ENCODE peak calls at places on chromosomes 4 and X, in ten cellular contexts. One of them, this sample, is unnamed.

GRCh38 chr4:1369091-1369450 is 22.1 kb downstream of the UVSSA start:
- DNase-seq in tibial artery: peak; percentile 57
- DNase-seq in endothelial cell: no peak
- DNase-seq in foreskin fibroblast: no peak
- DNase-seq in gastrocnemius medialis: peak; percentile 7
- DNase-seq in stomach: no peak
- DNase-seq in brain microvascular endothelial cell: no peak
- DNase-seq in PC-3: no peak
- DNase-seq in fibroblast of lung: no peak
- DNase-seq in prostate gland: no peak
- DNase-seq in this sample: no peak

GRCh38 chr4:122707503-122707902 is 25.0 kb upstream of the BBS12 start:
- DNase-seq in brain microvascular endothelial cell: no peak
- DNase-seq in stomach: no peak
- DNase-seq in endothelial cell: no peak
- DNase-seq in foreskin fibroblast: no peak
- DNase-seq in prostate gland: no peak
- DNase-seq in tibial artery: no peak
- DNase-seq in fibroblast of lung: no peak
- DNase-seq in PC-3: no peak
- DNase-seq in gastrocnemius medialis: no peak
- DNase-seq in this sample: no peak

GRCh38 chr4:151530230-151530629 is 121.3 kb downstream of the FHIP1A start:
- DNase-seq in tibial artery: no peak
- DNase-seq in brain microvascular endothelial cell: no peak
- DNase-seq in prostate gland: no peak
- DNase-seq in PC-3: no peak
- DNase-seq in fibroblast of lung: peak; percentile 55
- DNase-seq in endothelial cell: no peak
- DNase-seq in gastrocnemius medialis: no peak
- DNase-seq in foreskin fibroblast: no peak
- DNase-seq in stomach: no peak
- DNase-seq in this sample: no peak

GRCh38 chrX:123087326-123087725 is 96.8 kb upstream of the GRIA3 start:
- DNase-seq in prostate gland: no peak
- DNase-seq in foreskin fibroblast: peak; percentile 22
- DNase-seq in brain microvascular endothelial cell: no peak
- DNase-seq in stomach: no peak
- DNase-seq in gastrocnemius medialis: no peak
- DNase-seq in endothelial cell: no peak
- DNase-seq in PC-3: peak; percentile 14
- DNase-seq in fibroblast of lung: peak; percentile 17
- DNase-seq in tibial artery: no peak
- DNase-seq in this sample: no peak

GRCh38 chr4:1410491-1411325 is 4.5 kb upstream of the NKX1-1 start:
- DNase-seq in fibroblast of lung: peak; percentile 39
- DNase-seq in stomach: peak; percentile 33
- DNase-seq in PC-3: peak; percentile 28
- DNase-seq in brain microvascular endothelial cell: peak; percentile 6
- DNase-seq in tibial artery: peak; percentile 60
- DNase-seq in endothelial cell: peak; percentile 95
- DNase-seq in prostate gland: no peak
- DNase-seq in gastrocnemius medialis: no peak
- DNase-seq in foreskin fibroblast: no peak
- DNase-seq in this sample: peak; percentile 75

GRCh38 chr4:147351083-147351787 is 129.7 kb upstream of the EDNRA start:
- DNase-seq in PC-3: peak; percentile 75
- DNase-seq in brain microvascular endothelial cell: no peak
- DNase-seq in tibial artery: no peak
- DNase-seq in stomach: no peak
- DNase-seq in gastrocnemius medialis: no peak
- DNase-seq in endothelial cell: no peak
- DNase-seq in fibroblast of lung: no peak
- DNase-seq in prostate gland: no peak
- DNase-seq in foreskin fibroblast: no peak
- DNase-seq in this sample: no peak

GRCh38 chrX:136209016-136209738 is 42.0 kb downstream of the MAP7D3 start:
- DNase-seq in tibial artery: peak; percentile 77
- DNase-seq in brain microvascular endothelial cell: peak; percentile 33
- DNase-seq in fibroblast of lung: peak; percentile 45
- DNase-seq in gastrocnemius medialis: peak; percentile 62
- DNase-seq in endothelial cell: peak; percentile 34
- DNase-seq in PC-3: peak; percentile 50
- DNase-seq in foreskin fibroblast: no peak
- DNase-seq in prostate gland: no peak
- DNase-seq in stomach: peak; percentile 44
- DNase-seq in this sample: no peak

GRCh38 chr4:140875751-140876389 is 119.7 kb upstream of the TBC1D9 start:
- DNase-seq in PC-3: no peak
- DNase-seq in gastrocnemius medialis: no peak
- DNase-seq in stomach: no peak
- DNase-seq in brain microvascular endothelial cell: no peak
- DNase-seq in fibroblast of lung: no peak
- DNase-seq in prostate gland: no peak
- DNase-seq in endothelial cell: no peak
- DNase-seq in foreskin fibroblast: no peak
- DNase-seq in tibial artery: no peak
- DNase-seq in this sample: no peak

GRCh38 chr4:7745486-7745885 is 194.2 kb downstream of the AFAP1 start:
- DNase-seq in prostate gland: no peak
- DNase-seq in gastrocnemius medialis: no peak
- DNase-seq in PC-3: no peak
- DNase-seq in fibroblast of lung: no peak
- DNase-seq in stomach: no peak
- DNase-seq in tibial artery: no peak
- DNase-seq in foreskin fibroblast: no peak
- DNase-seq in endothelial cell: no peak
- DNase-seq in brain microvascular endothelial cell: no peak
- DNase-seq in this sample: no peak

GRCh38 chrX:150508461-150509367 is 59.7 kb upstream of the MTM1 start:
- DNase-seq in tibial artery: peak; percentile 91
- DNase-seq in PC-3: no peak
- DNase-seq in stomach: peak; percentile 65
- DNase-seq in gastrocnemius medialis: peak; percentile 19
- DNase-seq in fibroblast of lung: peak; percentile 21
- DNase-seq in foreskin fibroblast: no peak
- DNase-seq in endothelial cell: peak; percentile 5
- DNase-seq in brain microvascular endothelial cell: no peak
- DNase-seq in prostate gland: peak; percentile 17
- DNase-seq in this sample: no peak

GRCh38 chr4:129604632-129605031 is 508.7 kb downstream of the C4orf33 start:
- DNase-seq in brain microvascular endothelial cell: no peak
- DNase-seq in tibial artery: no peak
- DNase-seq in gastrocnemius medialis: no peak
- DNase-seq in stomach: no peak
- DNase-seq in PC-3: no peak
- DNase-seq in fibroblast of lung: no peak
- DNase-seq in endothelial cell: no peak
- DNase-seq in foreskin fibroblast: no peak
- DNase-seq in prostate gland: no peak
- DNase-seq in this sample: no peak

GRCh38 chr4:81019016-81019415 is 11.5 kb upstream of the BMP3 start:
- DNase-seq in gastrocnemius medialis: no peak
- DNase-seq in stomach: no peak
- DNase-seq in endothelial cell: no peak
- DNase-seq in prostate gland: no peak
- DNase-seq in PC-3: no peak
- DNase-seq in brain microvascular endothelial cell: no peak
- DNase-seq in fibroblast of lung: no peak
- DNase-seq in foreskin fibroblast: no peak
- DNase-seq in tibial artery: no peak
- DNase-seq in this sample: no peak

GRCh38 chr4:126028871-126029270 is 714.1 kb downstream of the FAT4 start:
- DNase-seq in fibroblast of lung: peak; percentile 66
- DNase-seq in PC-3: no peak
- DNase-seq in tibial artery: no peak
- DNase-seq in foreskin fibroblast: no peak
- DNase-seq in gastrocnemius medialis: no peak
- DNase-seq in endothelial cell: no peak
- DNase-seq in stomach: no peak
- DNase-seq in brain microvascular endothelial cell: peak; percentile 20
- DNase-seq in prostate gland: no peak
- DNase-seq in this sample: no peak

GRCh38 chr4:25112349-25113008 is 47.8 kb downstream of the SEPSECS start:
- DNase-seq in gastrocnemius medialis: no peak
- DNase-seq in tibial artery: no peak
- DNase-seq in foreskin fibroblast: no peak
- DNase-seq in prostate gland: no peak
- DNase-seq in stomach: no peak
- DNase-seq in fibroblast of lung: no peak
- DNase-seq in PC-3: no peak
- DNase-seq in endothelial cell: no peak
- DNase-seq in brain microvascular endothelial cell: no peak
- DNase-seq in this sample: no peak

GRCh38 chrX:47623540-47624027 is 3.9 kb upstream of the SYN1 start:
- DNase-seq in prostate gland: no peak
- DNase-seq in fibroblast of lung: peak; percentile 79
- DNase-seq in PC-3: no peak
- DNase-seq in stomach: no peak
- DNase-seq in tibial artery: no peak
- DNase-seq in gastrocnemius medialis: no peak
- DNase-seq in foreskin fibroblast: peak; percentile 62
- DNase-seq in endothelial cell: peak; percentile 51
- DNase-seq in brain microvascular endothelial cell: peak; percentile 80
- DNase-seq in this sample: peak; percentile 40

DNA sequence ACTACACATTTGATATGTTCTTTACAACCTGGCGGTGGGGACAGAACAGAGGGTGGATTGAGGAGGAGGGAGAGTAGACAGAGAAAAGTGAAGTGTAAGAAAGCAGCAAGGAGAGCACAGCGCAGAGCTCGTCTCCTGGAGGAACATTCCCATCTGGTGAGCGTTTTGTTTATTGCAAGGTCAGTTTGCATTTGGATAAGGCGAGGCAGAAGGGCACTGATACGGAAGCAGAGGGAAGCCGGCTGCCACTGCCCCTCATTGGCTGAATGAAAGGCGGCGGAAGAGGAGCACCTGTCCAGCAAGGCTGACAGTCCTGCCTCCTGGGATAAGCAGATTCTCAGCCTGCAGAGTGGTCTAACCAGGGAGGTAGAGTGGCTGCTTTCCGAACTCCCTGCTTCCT is 83.2 kb downstream of the GPR143 start:
- DNase-seq in brain microvascular endothelial cell: no peak
- DNase-seq in stomach: no peak
- DNase-seq in tibial artery: no peak
- DNase-seq in foreskin fibroblast: no peak
- DNase-seq in PC-3: peak; percentile 24
- DNase-seq in prostate gland: no peak
- DNase-seq in gastrocnemius medialis: no peak
- DNase-seq in endothelial cell: no peak
- DNase-seq in fibroblast of lung: peak; percentile 25
- DNase-seq in this sample: no peak
- TF ChIP-seq CTCF in brain microvascular endothelial cell: peak; percentile 26
- TF ChIP-seq CTCF in stomach: no peak
- TF ChIP-seq CTCF in tibial artery: peak; percentile 7
- TF ChIP-seq CTCF in foreskin fibroblast: no peak
- TF ChIP-seq CTCF in PC-3: peak; percentile 19
- TF ChIP-seq CTCF in prostate gland: peak; percentile 13
- TF ChIP-seq CTCF in gastrocnemius medialis: no peak
- TF ChIP-seq CTCF in endothelial cell: no peak
- TF ChIP-seq CTCF in fibroblast of lung: peak; percentile 31
- TF ChIP-seq CTCF in this sample: no peak

DNA sequence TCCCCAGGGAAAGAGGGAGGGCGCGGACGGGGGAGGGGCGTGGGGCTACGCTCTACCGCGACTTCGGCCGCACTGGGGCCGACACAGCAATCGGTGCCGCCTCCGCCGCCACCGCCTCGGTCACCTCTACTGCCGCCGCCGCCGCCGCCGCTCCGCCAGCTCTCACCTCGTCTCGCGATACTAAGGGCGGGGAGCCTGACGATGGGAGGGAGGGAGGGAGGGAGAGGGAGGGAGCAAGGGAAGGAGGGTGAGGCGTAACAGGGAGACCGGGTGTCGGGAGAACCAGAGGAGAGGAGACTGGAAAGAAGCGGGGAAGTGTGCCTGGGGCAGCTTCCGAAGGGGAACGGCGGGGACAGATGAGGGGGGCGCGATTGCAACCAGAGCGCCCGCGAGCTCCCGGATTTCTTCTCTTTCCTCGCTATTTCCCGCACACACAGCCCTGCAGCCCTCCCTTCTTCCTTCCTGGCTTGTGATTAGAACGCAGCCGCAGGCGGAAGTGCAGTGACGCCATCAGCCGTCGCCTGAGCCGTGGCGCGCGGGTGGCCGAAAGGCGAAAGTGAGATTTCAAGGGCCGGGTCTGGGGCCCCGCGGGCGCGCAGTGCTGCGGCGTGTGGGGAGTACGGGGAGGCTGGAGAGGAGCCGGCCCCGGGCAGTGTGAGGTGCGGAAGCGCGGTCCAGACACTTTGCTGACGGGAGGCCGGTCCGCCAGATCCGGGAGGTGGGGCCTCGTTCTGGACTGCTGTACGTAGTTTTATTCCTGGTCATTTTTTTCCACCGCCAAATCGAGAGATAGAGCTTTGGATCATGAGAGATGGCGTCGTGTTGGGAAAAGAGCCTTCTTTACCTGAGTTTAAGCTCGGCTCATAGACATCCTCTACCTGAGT is at the start of gene ANKRD17:
- DNase-seq in endothelial cell: peak; percentile 95
- DNase-seq in PC-3: peak; percentile 96
- DNase-seq in gastrocnemius medialis: peak; percentile 90
- DNase-seq in brain microvascular endothelial cell: peak; percentile 94
- DNase-seq in tibial artery: peak; percentile 95
- DNase-seq in stomach: peak; percentile 94
- DNase-seq in prostate gland: peak; percentile 90
- DNase-seq in foreskin fibroblast: peak; percentile 91
- DNase-seq in fibroblast of lung: peak; percentile 92
- DNase-seq in this sample: peak; percentile 89
- TF ChIP-seq CTCF in endothelial cell: no peak
- TF ChIP-seq CTCF in PC-3: peak; percentile 2
- TF ChIP-seq CTCF in gastrocnemius medialis: peak; percentile 54
- TF ChIP-seq CTCF in brain microvascular endothelial cell: peak; percentile 27
- TF ChIP-seq CTCF in tibial artery: peak; percentile 45
- TF ChIP-seq CTCF in stomach: no peak
- TF ChIP-seq CTCF in prostate gland: peak; percentile 10
- TF ChIP-seq CTCF in foreskin fibroblast: no peak
- TF ChIP-seq CTCF in fibroblast of lung: no peak
- TF ChIP-seq CTCF in this sample: no peak

GRCh38 chr4:112633477-112634235 is 3.1 kb downstream of the ZGRF1 start:
- DNase-seq in stomach: no peak
- DNase-seq in gastrocnemius medialis: no peak
- DNase-seq in PC-3: peak; percentile 38
- DNase-seq in fibroblast of lung: peak; percentile 23
- DNase-seq in prostate gland: no peak
- DNase-seq in endothelial cell: no peak
- DNase-seq in tibial artery: no peak
- DNase-seq in brain microvascular endothelial cell: no peak
- DNase-seq in foreskin fibroblast: peak; percentile 19
- DNase-seq in this sample: peak; percentile 17
- TF ChIP-seq CTCF in stomach: no peak
- TF ChIP-seq CTCF in gastrocnemius medialis: peak; percentile 57
- TF ChIP-seq CTCF in PC-3: peak; percentile 66
- TF ChIP-seq CTCF in fibroblast of lung: peak; percentile 54
- TF ChIP-seq CTCF in prostate gland: peak; percentile 39
- TF ChIP-seq CTCF in endothelial cell: peak; percentile 33
- TF ChIP-seq CTCF in tibial artery: peak; percentile 44
- TF ChIP-seq CTCF in brain microvascular endothelial cell: peak; percentile 28
- TF ChIP-seq CTCF in foreskin fibroblast: peak; percentile 38
- TF ChIP-seq CTCF in this sample: peak; percentile 43

DNA sequence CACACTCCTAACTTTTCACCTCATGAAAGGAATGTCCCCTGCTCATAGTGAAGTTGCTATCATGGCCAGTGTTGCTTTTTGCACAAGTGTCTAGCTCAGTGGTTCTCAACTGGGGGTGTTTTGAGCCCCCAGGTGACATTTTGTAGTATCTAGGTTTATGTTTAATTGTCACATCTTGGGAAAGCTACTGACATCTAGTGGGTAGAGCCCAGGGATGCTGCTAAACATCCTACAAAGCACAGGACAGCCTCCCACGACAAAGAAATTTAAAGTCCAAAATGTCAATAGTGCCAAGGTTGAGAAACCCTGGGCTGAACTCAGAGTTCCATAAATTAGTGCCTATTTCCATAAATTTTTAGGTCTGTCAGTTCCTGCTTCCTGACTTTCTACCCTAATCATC is 70.7 kb upstream of the HCCS start:
- DNase-seq in tibial artery: no peak
- DNase-seq in stomach: no peak
- DNase-seq in prostate gland: no peak
- DNase-seq in foreskin fibroblast: peak; percentile 1
- DNase-seq in PC-3: no peak
- DNase-seq in gastrocnemius medialis: no peak
- DNase-seq in fibroblast of lung: no peak
- DNase-seq in brain microvascular endothelial cell: no peak
- DNase-seq in endothelial cell: no peak
- DNase-seq in this sample: no peak
- TF ChIP-seq CTCF in tibial artery: no peak
- TF ChIP-seq CTCF in stomach: no peak
- TF ChIP-seq CTCF in prostate gland: no peak
- TF ChIP-seq CTCF in foreskin fibroblast: no peak
- TF ChIP-seq CTCF in PC-3: peak; percentile 34
- TF ChIP-seq CTCF in gastrocnemius medialis: no peak
- TF ChIP-seq CTCF in fibroblast of lung: no peak
- TF ChIP-seq CTCF in brain microvascular endothelial cell: peak; percentile 21
- TF ChIP-seq CTCF in endothelial cell: no peak
- TF ChIP-seq CTCF in this sample: no peak